ENCODE peak calls at places on chromosomes 12 and 14, in seven cellular contexts. Y is WTC11, F is A549, B is GM12878, R is H1, J is K562, G is endothelial cell of umbilical vein. H is an unnamed sample.

GRCh38 chr12:58413794-58414193 is 472.4 kb downstream of the ATP23 start:
- DNase-seq in Y (no peak), F (no peak), B (no peak), R (no peak), J (no peak), G (peak), H (no peak)

GRCh38 chr14:77059276-77059934 is 30.9 kb upstream of the IRF2BPL start:
- DNase-seq in Y (peak), F (peak), B (no peak), R (no peak), J (peak), G (peak), H (peak)

GRCh38 chr12:1642513-1642912 is 13.5 kb downstream of the WNT5B start:
- DNase-seq in Y (no peak), F (no peak), B (no peak), R (no peak), J (no peak), G (no peak), H (no peak)

GRCh38 chr14:101600891-101601602 is 39.8 kb downstream of the DIO3 start:
- DNase-seq in Y (no peak), F (no peak), B (no peak), R (no peak), J (no peak), G (no peak), H (no peak)

GRCh38 chr12:30926243-30927209 is at the start of gene TSPAN11:
- DNase-seq in Y (peak), F (no peak), B (no peak), R (peak), J (no peak), G (peak), H (no peak)

GRCh38 chr12:12244341-12244740 is 22.5 kb downstream of the LRP6 start:
- DNase-seq in Y (no peak), F (no peak), B (no peak), R (no peak), J (no peak), G (no peak), H (no peak)

GRCh38 chr14:24058260-24058950 is 6.6 kb downstream of the CARMIL3 start:
- DNase-seq in Y (peak), F (peak), B (no peak), R (peak), J (peak), G (peak), H (peak)

GRCh38 chr12:29241821-29242591 is 92.9 kb downstream of the FAR2 start:
- DNase-seq in Y (no peak), F (no peak), B (peak), R (no peak), J (no peak), G (peak), H (peak)

GRCh38 chr14:97021001-97021400 is 223.8 kb downstream of the VRK1 start:
- DNase-seq in Y (no peak), F (no peak), B (no peak), R (no peak), J (no peak), G (no peak), H (peak)

GRCh38 chr12:47348206-47348605 is 268.4 kb upstream of the AMIGO2 start:
- DNase-seq in Y (no peak), F (no peak), B (no peak), R (no peak), J (no peak), G (no peak), H (no peak)

GRCh38 chr12:68331500-68331868 is 678 bp downstream of the MDM1 start:
- DNase-seq in Y (no peak), F (no peak), B (no peak), R (no peak), J (peak), G (no peak), H (no peak)

GRCh38 chr12:93229494-93230310 is 148.0 kb upstream of the NUDT4 start:
- DNase-seq in Y (no peak), F (peak), B (no peak), R (no peak), J (peak), G (peak), H (peak)

GRCh38 chr12:122203301-122203967 is at the start of gene B3GNT4:
- DNase-seq in Y (peak), F (peak), B (no peak), R (peak), J (peak), G (peak), H (no peak)

GRCh38 chr12:39070775-39071174 is 165.4 kb upstream of the CPNE8 start:
- DNase-seq in Y (no peak), F (no peak), B (no peak), R (no peak), J (no peak), G (no peak), H (no peak)

GRCh38 chr12:50103351-50103750 is 457 bp upstream of the GPD1 start:
- DNase-seq in Y (no peak), F (no peak), B (no peak), R (no peak), J (no peak), G (no peak), H (no peak)

GRCh38 chr12:52757449-52758176 is 19.5 kb downstream of the KRT76 start:
- DNase-seq in Y (no peak), F (no peak), B (no peak), R (no peak), J (no peak), G (no peak), H (no peak)

GRCh38 chr12:113436586-113436985 is 14.4 kb downstream of the SDSL start:
- DNase-seq in Y (no peak), F (no peak), B (no peak), R (no peak), J (no peak), G (no peak), H (no peak)
- TF ChIP-seq MAX in Y (no peak), F (no peak), B (no peak), R (no peak), J (no peak), G (no peak), H (no peak)

GRCh38 chr12:60921541-60921940 is 1325.7 kb downstream of the SLC16A7 start:
- DNase-seq in Y (no peak), F (no peak), B (no peak), R (no peak), J (no peak), G (no peak), H (no peak)
- TF ChIP-seq MAX in Y (no peak), F (no peak), B (no peak), R (no peak), J (no peak), G (no peak), H (no peak)

DNA sequence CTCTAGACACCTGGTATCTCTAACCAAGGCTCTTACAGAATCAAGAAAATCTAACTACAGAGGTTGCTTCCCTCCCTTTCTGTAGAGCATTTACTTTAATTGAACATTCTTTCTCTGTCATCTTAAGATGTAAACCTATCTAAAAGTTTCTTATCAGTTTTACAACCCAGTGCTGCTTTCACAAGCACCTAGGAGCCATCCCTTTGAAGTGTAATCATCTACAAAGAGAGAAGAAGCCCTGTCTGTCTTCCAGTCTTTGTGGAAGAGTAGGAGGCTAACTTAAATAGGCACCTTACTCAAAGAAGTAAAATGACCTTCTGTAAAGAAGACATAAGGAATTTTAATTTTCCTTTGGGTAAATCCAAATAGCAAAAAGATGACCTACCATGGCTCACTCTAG is 763.9 kb upstream of the LRFN5 start:
- DNase-seq in Y (no peak), F (no peak), B (no peak), R (no peak), J (no peak), G (no peak), H (no peak)
- TF ChIP-seq MAX in Y (no peak), F (no peak), B (no peak), R (no peak), J (no peak), G (no peak), H (no peak)

DNA sequence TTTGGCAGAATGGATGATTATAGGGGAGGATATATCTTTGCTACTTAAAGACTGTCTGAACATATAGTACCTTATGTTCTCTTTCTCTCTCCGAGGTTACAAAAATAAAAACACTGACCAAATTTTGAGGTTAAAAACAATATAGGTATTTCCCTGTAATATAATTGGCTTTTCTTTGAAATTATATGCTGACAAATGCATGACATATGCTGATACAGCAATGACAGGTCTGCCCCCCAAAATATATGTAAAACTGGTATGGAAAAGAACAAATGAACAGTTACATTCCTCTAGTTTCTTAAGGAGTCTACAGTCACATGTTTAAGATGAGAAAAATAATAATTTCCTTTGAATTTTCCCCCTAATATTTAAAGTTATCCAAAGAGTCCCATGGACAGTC is 405.7 kb downstream of the SOX5 start:
- DNase-seq in Y (no peak), F (no peak), B (no peak), R (no peak), J (no peak), G (no peak), H (no peak)
- TF ChIP-seq MAX in Y (no peak), F (no peak), B (no peak), R (no peak), J (no peak), G (no peak), H (no peak)

GRCh38 chr12:74660442-74660841 is 122.8 kb downstream of the ATXN7L3B start:
- DNase-seq in Y (no peak), F (no peak), B (no peak), R (no peak), J (no peak), G (no peak), H (no peak)
- TF ChIP-seq MAX in Y (no peak), F (no peak), B (no peak), R (no peak), J (no peak), G (no peak), H (no peak)

GRCh38 chr14:94411638-94412037 is 23.2 kb upstream of the SERPINA1 start:
- DNase-seq in Y (no peak), F (no peak), B (no peak), R (no peak), J (no peak), G (no peak), H (no peak)
- TF ChIP-seq MAX in Y (no peak), F (no peak), B (no peak), R (no peak), J (no peak), G (no peak), H (no peak)

DNA sequence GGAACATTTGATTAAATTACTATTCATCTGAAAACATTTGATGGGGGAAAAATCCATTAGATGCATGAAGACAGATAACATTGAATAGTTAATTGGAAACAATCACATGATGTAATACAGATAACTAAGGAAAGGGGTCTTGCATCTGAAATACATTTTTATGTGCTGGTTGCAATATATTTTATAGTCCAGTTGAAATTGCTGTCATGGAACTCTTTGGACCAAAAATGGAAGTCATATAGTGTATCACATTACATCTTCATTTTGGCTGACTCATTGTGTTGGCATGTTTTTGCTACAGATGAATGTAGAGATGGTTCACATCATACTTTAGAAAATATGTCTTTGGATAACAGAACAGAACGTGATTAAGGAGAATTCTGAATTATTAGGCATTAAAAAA is 43.0 kb upstream of the GNPNAT1 start:
- DNase-seq in Y (no peak), F (peak), B (no peak), R (no peak), J (no peak), G (peak), H (no peak)
- TF ChIP-seq MAX in Y (no peak), F (no peak), B (no peak), R (no peak), J (no peak), G (no peak), H (no peak)

H was measured in NB4.